ENCODE peak calls at places on chromosomes 6 and 20, in five cellular contexts. One of them, this sample, is unnamed.

GRCh38 chr20:59149678-59150504 is 13.7 kb upstream of the ZNF831 start:
- DNase-seq in neuronal stem cell: no peak
- DNase-seq in GM23248: no peak
- DNase-seq in H9: no peak
- DNase-seq in fibroblast of lung: no peak
- DNase-seq in this sample: no peak

GRCh38 chr6:144936764-144937163 is 651.6 kb downstream of the UTRN start:
- DNase-seq in neuronal stem cell: no peak
- DNase-seq in GM23248: peak; percentile 63
- DNase-seq in H9: no peak
- DNase-seq in fibroblast of lung: no peak
- DNase-seq in this sample: no peak

GRCh38 chr20:1539816-1540215 is 17.7 kb downstream of the SIRPD start:
- DNase-seq in neuronal stem cell: no peak
- DNase-seq in GM23248: no peak
- DNase-seq in H9: no peak
- DNase-seq in fibroblast of lung: no peak
- DNase-seq in this sample: no peak

GRCh38 chr6:85401186-85402062 is 48.5 kb upstream of the NT5E start:
- DNase-seq in neuronal stem cell: no peak
- DNase-seq in GM23248: no peak
- DNase-seq in H9: no peak
- DNase-seq in fibroblast of lung: no peak
- DNase-seq in this sample: no peak

GRCh38 chr6:94323853-94324252 is 904.5 kb upstream of the EPHA7 start:
- DNase-seq in neuronal stem cell: no peak
- DNase-seq in GM23248: no peak
- DNase-seq in H9: peak; percentile 48
- DNase-seq in fibroblast of lung: peak; percentile 7
- DNase-seq in this sample: peak; percentile 11

GRCh38 chr6:113870917-113871316 is 13.8 kb downstream of the MARCKS start:
- DNase-seq in neuronal stem cell: no peak
- DNase-seq in GM23248: peak; percentile 52
- DNase-seq in H9: no peak
- DNase-seq in fibroblast of lung: no peak
- DNase-seq in this sample: no peak

GRCh38 chr6:42402184-42402583 is 49.5 kb downstream of the TRERF1 start:
- DNase-seq in neuronal stem cell: no peak
- DNase-seq in GM23248: peak; percentile 62
- DNase-seq in H9: no peak
- DNase-seq in fibroblast of lung: peak; percentile 65
- DNase-seq in this sample: peak; percentile 71

GRCh38 chr6:32944265-32944664 is 3.4 kb upstream of the HLA-DMB start:
- DNase-seq in neuronal stem cell: no peak
- DNase-seq in GM23248: no peak
- DNase-seq in H9: no peak
- DNase-seq in fibroblast of lung: no peak
- DNase-seq in this sample: no peak

GRCh38 chr6:76814496-76815458 is 648.5 kb downstream of the HTR1B start:
- DNase-seq in neuronal stem cell: no peak
- DNase-seq in GM23248: peak; percentile 15
- DNase-seq in H9: no peak
- DNase-seq in fibroblast of lung: no peak
- DNase-seq in this sample: peak; percentile 49

GRCh38 chr6:22448311-22448711 is 121.1 kb upstream of the HDGFL1 start:
- DNase-seq in neuronal stem cell: peak; percentile 24
- DNase-seq in GM23248: no peak
- DNase-seq in H9: no peak
- DNase-seq in fibroblast of lung: peak; percentile 49
- DNase-seq in this sample: peak; percentile 62

GRCh38 chr6:158758941-158759479 is 60.2 kb downstream of the EZR start:
- DNase-seq in neuronal stem cell: no peak
- DNase-seq in GM23248: no peak
- DNase-seq in H9: no peak
- DNase-seq in fibroblast of lung: no peak
- DNase-seq in this sample: no peak

GRCh38 chr6:150560884-150561219 is 38.8 kb upstream of the PLEKHG1 start:
- DNase-seq in neuronal stem cell: no peak
- DNase-seq in GM23248: no peak
- DNase-seq in H9: no peak
- DNase-seq in fibroblast of lung: no peak
- DNase-seq in this sample: no peak

GRCh38 chr6:150560004-150560883 is 39.4 kb upstream of the PLEKHG1 start:
- DNase-seq in neuronal stem cell: no peak
- DNase-seq in GM23248: no peak
- DNase-seq in H9: no peak
- DNase-seq in fibroblast of lung: no peak
- DNase-seq in this sample: no peak

DNA sequence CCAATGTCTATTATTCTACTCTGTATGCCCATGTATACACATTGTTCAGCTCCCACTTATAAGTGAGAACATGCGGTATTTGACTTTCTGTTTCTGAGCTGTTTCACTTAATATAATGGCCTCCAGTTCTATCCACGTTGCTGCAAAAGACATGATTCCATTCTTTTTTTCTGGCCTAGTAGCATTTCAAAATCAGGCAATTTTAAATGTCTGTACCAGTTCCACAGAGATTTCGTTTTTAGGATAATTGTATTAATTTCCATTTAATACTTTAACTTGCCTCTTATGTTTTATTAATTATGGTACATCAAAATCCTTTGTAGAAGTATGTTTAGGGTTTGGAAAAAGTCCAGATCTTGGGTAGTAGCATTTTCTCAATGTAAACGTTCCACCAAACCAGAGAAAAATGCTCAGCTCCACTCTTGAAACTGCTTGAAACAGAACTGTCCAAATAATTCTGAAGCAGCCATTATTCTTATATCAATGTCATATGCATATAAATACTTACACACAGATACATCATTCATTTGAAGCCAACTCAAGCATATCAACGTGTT is 42.6 kb upstream of the PLEKHG1 start:
- DNase-seq in neuronal stem cell: no peak
- DNase-seq in GM23248: no peak
- DNase-seq in H9: no peak
- DNase-seq in fibroblast of lung: no peak
- DNase-seq in this sample: no peak
- H2AFZ ChIP-seq in neuronal stem cell: no peak overlapping the region
- H2AFZ ChIP-seq in GM23248: no peak overlapping the region
- H2AFZ ChIP-seq in H9: no peak overlapping the region
- H2AFZ ChIP-seq in fibroblast of lung: no peak overlapping the region
- H2AFZ ChIP-seq in this sample: no peak overlapping the region

GRCh38 chr6:106059331-106059730 is 26.8 kb upstream of the PRDM1 start:
- DNase-seq in neuronal stem cell: no peak
- DNase-seq in GM23248: no peak
- DNase-seq in H9: no peak
- DNase-seq in fibroblast of lung: no peak
- DNase-seq in this sample: no peak

GRCh38 chr6:106056060-106056737 is 29.9 kb upstream of the PRDM1 start:
- DNase-seq in neuronal stem cell: no peak
- DNase-seq in GM23248: no peak
- DNase-seq in H9: no peak
- DNase-seq in fibroblast of lung: no peak
- DNase-seq in this sample: no peak

GRCh38 chr6:106056738-106057390 is 29.3 kb upstream of the PRDM1 start:
- DNase-seq in neuronal stem cell: no peak
- DNase-seq in GM23248: no peak
- DNase-seq in H9: no peak
- DNase-seq in fibroblast of lung: no peak
- DNase-seq in this sample: no peak

GRCh38 chr6:106053484-106053883 is 32.7 kb upstream of the PRDM1 start:
- DNase-seq in neuronal stem cell: no peak
- DNase-seq in GM23248: no peak
- DNase-seq in H9: no peak
- DNase-seq in fibroblast of lung: no peak
- DNase-seq in this sample: no peak

GRCh38 chr6:106055442-106055975 is 30.6 kb upstream of the PRDM1 start:
- DNase-seq in neuronal stem cell: no peak
- DNase-seq in GM23248: no peak
- DNase-seq in H9: no peak
- DNase-seq in fibroblast of lung: no peak
- DNase-seq in this sample: no peak
- H2AFZ ChIP-seq in neuronal stem cell: no peak overlapping the region
- H2AFZ ChIP-seq in GM23248: no peak overlapping the region
- H2AFZ ChIP-seq in H9: no peak overlapping the region
- H2AFZ ChIP-seq in fibroblast of lung: no peak overlapping the region
- H2AFZ ChIP-seq in this sample: no peak overlapping the region

GRCh38 chr6:2560140-2560818 is 190.4 kb downstream of the MYLK4 start:
- DNase-seq in neuronal stem cell: no peak
- DNase-seq in GM23248: no peak
- DNase-seq in H9: no peak
- DNase-seq in fibroblast of lung: no peak
- DNase-seq in this sample: no peak
- H2AFZ ChIP-seq in neuronal stem cell: peak overlapping the region; percentile 60
- H2AFZ ChIP-seq in GM23248: no peak overlapping the region
- H2AFZ ChIP-seq in H9: no peak overlapping the region
- H2AFZ ChIP-seq in fibroblast of lung: no peak overlapping the region
- H2AFZ ChIP-seq in this sample: no peak overlapping the region

GRCh38 chr20:50855498-50856474 is 60.9 kb downstream of the BCAS4 start:
- DNase-seq in neuronal stem cell: no peak
- DNase-seq in GM23248: peak; percentile 20
- DNase-seq in H9: peak; percentile 68
- DNase-seq in fibroblast of lung: no peak
- DNase-seq in this sample: no peak
- H2AFZ ChIP-seq in neuronal stem cell: no peak overlapping the region
- H2AFZ ChIP-seq in GM23248: no peak overlapping the region
- H2AFZ ChIP-seq in H9: no peak overlapping the region
- H2AFZ ChIP-seq in fibroblast of lung: no peak overlapping the region
- H2AFZ ChIP-seq in this sample: no peak overlapping the region

GRCh38 chr6:53922571-53922981 is 127.8 kb downstream of the LRRC1 start:
- DNase-seq in neuronal stem cell: no peak
- DNase-seq in GM23248: no peak
- DNase-seq in H9: peak; percentile 40
- DNase-seq in fibroblast of lung: no peak
- DNase-seq in this sample: peak; percentile 21
- H2AFZ ChIP-seq in neuronal stem cell: peak overlapping the region; percentile 71
- H2AFZ ChIP-seq in GM23248: no peak overlapping the region
- H2AFZ ChIP-seq in H9: no peak overlapping the region
- H2AFZ ChIP-seq in fibroblast of lung: no peak overlapping the region
- H2AFZ ChIP-seq in this sample: no peak overlapping the region

DNA sequence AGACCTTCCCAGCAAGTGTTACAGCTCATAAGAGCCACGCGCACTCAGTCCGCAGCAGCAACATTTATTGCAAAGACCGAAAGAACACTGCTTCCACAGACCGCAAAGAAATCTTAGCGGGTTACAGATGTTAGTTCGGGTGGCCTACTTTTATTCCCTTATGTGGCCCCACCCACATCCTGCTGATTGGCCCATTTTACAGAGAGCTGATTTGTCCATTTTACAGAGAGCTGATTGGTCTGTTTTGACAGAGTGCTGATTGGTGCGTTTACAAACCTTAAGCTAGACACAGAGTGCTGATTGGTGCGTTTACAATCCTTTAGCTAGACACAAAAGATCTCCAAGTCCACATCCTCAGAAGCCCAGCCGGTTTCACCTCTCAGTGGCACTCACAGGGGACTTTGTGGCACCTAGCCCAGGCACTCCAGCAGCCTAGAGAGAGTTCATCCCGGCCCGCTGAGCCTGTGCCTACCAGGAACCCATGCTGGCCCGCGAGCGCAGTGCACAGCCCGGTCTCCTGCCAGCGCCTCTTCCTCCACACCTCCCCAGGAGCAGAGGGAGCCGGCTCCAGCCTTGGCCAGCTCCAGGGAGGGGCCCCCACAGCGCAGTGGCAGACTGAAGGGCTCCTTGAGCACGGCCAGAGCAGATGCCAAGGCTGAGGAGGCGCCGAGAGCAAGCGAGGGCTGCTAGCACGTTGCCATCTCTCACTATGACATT is 244.3 kb upstream of the TSHZ2 start:
- DNase-seq in neuronal stem cell: no peak
- DNase-seq in GM23248: no peak
- DNase-seq in H9: no peak
- DNase-seq in fibroblast of lung: no peak
- DNase-seq in this sample: no peak
- H2AFZ ChIP-seq in neuronal stem cell: no peak overlapping the region
- H2AFZ ChIP-seq in GM23248: no peak overlapping the region
- H2AFZ ChIP-seq in H9: no peak overlapping the region
- H2AFZ ChIP-seq in fibroblast of lung: no peak overlapping the region
- H2AFZ ChIP-seq in this sample: no peak overlapping the region

GRCh38 chr20:32980990-32981389 is 23.2 kb downstream of the SUN5 start:
- DNase-seq in neuronal stem cell: no peak
- DNase-seq in GM23248: no peak
- DNase-seq in H9: no peak
- DNase-seq in fibroblast of lung: no peak
- DNase-seq in this sample: no peak
- H2AFZ ChIP-seq in neuronal stem cell: no peak overlapping the region
- H2AFZ ChIP-seq in GM23248: no peak overlapping the region
- H2AFZ ChIP-seq in H9: no peak overlapping the region
- H2AFZ ChIP-seq in fibroblast of lung: no peak overlapping the region
- H2AFZ ChIP-seq in this sample: no peak overlapping the region